ENCODE peak calls at places on chromosomes 5 and 9, in ten cellular contexts. N, A, L, V, I, E, C, W, J and O are unnamed samples.
A peak's percentile ranks its signal among the peaks of the same experiment; 100 is the strongest.

GRCh38 chr5:14268236-14268701 is 125.1 kb downstream of the TRIO start:
- DNase-seq in A (no peak), W (no peak), C (no peak), L (no peak), J (no peak), N (no peak), I (no peak), E (no peak), V (no peak), O (no peak)

GRCh38 chr9:135507104-135508035 is 6.9 kb downstream of the MRPS2 start:
- DNase-seq in I (no peak), W (no peak), V (no peak), L (no peak), E (no peak), J (peak; percentile 10), C (no peak), N (no peak), A (no peak), O (no peak)

GRCh38 chr5:7851240-7851592 is 283 bp upstream of the CFAP90 start:
- DNase-seq in W (no peak), I (no peak), V (no peak), L (no peak), E (no peak), N (no peak), J (no peak), A (no peak), C (no peak), O (no peak)

GRCh38 chr5:98308960-98309359 is 464.5 kb upstream of the RGMB start:
- DNase-seq in I (no peak), L (no peak), W (no peak), N (no peak), E (no peak), C (no peak), V (no peak), A (no peak), J (no peak), O (no peak)

GRCh38 chr5:25028994-25029393 is 384.2 kb upstream of the CDH10 start:
- DNase-seq in A (no peak), C (no peak), E (no peak), L (no peak), N (peak; percentile 95), J (no peak), I (no peak), W (peak; percentile 40), V (no peak), O (peak; percentile 96)

GRCh38 chr9:6014668-6015270 is 655 bp downstream of the RANBP6 start:
- DNase-seq in L (no peak), E (no peak), J (no peak), W (no peak), A (no peak), I (no peak), V (no peak), N (no peak), C (no peak), O (no peak)

GRCh38 chr9:35114921-35115341 is 731 bp downstream of the ATOSB start:
- DNase-seq in E (peak; percentile 44), C (no peak), I (peak; percentile 76), A (no peak), L (no peak), W (peak; percentile 54), N (peak; percentile 46), V (no peak), J (no peak), O (no peak)

GRCh38 chr9:35791321-35791921 is at the start of gene NPR2:
- DNase-seq in E (no peak), J (no peak), V (peak; percentile 91), L (no peak), N (peak; percentile 37), W (peak; percentile 38), A (no peak), I (no peak), C (no peak), O (no peak)

GRCh38 chr9:14221119-14221518 is 92.8 kb downstream of the NFIB start:
- DNase-seq in I (no peak), C (no peak), J (no peak), A (no peak), N (no peak), W (no peak), L (no peak), V (no peak), E (no peak), O (no peak)

GRCh38 chr9:20478780-20479179 is 143.5 kb downstream of the MLLT3 start:
- DNase-seq in J (no peak), C (no peak), A (no peak), L (no peak), I (no peak), E (no peak), W (no peak), N (no peak), V (no peak), O (peak; percentile 54)

GRCh38 chr9:110891760-110892159 is 146.5 kb downstream of the LPAR1 start:
- DNase-seq in J (no peak), C (no peak), I (no peak), V (no peak), W (no peak), E (no peak), A (no peak), L (no peak), N (no peak), O (no peak)

GRCh38 chr5:175082866-175083590 is 358.6 kb downstream of the MSX2 start:
- DNase-seq in C (no peak), V (no peak), A (no peak), N (no peak), J (no peak), E (no peak), W (no peak), I (no peak), L (no peak), O (no peak)